ENCODE peak calls at places on chromosomes 1 and 21, in eight cellular contexts. T is AG09309, Q is tibial artery, Z is astrocyte of the spinal cord, S is sigmoid colon, J is kidney epithelial cell, P is upper lobe of left lung, G is fibroblast of mammary gland. W is an unnamed sample.

GRCh38 chr1:25565188-25565591 is 21.8 kb downstream of the LDLRAP1 start:
- DNase-seq in P (no peak), S (no peak), J (no peak), Z (peak), T (no peak), Q (no peak), G (no peak), W (peak)

GRCh38 chr1:210728437-210729149 is 399.9 kb downstream of the HHAT start:
- DNase-seq in Z (no peak), G (no peak), Q (no peak), P (no peak), J (no peak), S (no peak), T (no peak), W (no peak)

GRCh38 chr1:24150228-24151174 is 7.6 kb upstream of the IL22RA1 start:
- DNase-seq in S (peak), Q (peak), J (peak), T (peak), Z (peak), P (peak), G (peak), W (peak)

GRCh38 chr1:33524586-33524985 is 52.1 kb downstream of the ZSCAN20 start:
- DNase-seq in Q (no peak), P (no peak), T (no peak), Z (no peak), S (no peak), J (no peak), G (no peak), W (no peak)

GRCh38 chr1:92538048-92538412 is 51.3 kb upstream of the GFI1 start:
- DNase-seq in T (no peak), S (no peak), P (no peak), J (no peak), Z (peak), Q (no peak), G (peak), W (peak)

GRCh38 chr21:46050651-46051378 is 47.1 kb upstream of the COL6A2 start:
- DNase-seq in S (peak), Z (no peak), J (no peak), P (no peak), Q (no peak), G (no peak), T (no peak), W (no peak)

GRCh38 chr21:17796037-17796403 is 23.1 kb downstream of the C21orf91 start:
- DNase-seq in Z (no peak), P (no peak), Q (no peak), G (no peak), T (no peak), S (no peak), J (no peak), W (no peak)

GRCh38 chr1:97093742-97094141 is 372.2 kb downstream of the PTBP2 start:
- DNase-seq in J (no peak), P (no peak), Q (no peak), G (peak), S (no peak), T (peak), Z (peak), W (no peak)

GRCh38 chr1:58941471-58942289 is 157.8 kb upstream of the JUN start:
- DNase-seq in S (no peak), P (no peak), Z (no peak), G (no peak), Q (no peak), T (no peak), J (no peak), W (peak)

GRCh38 chr1:38526046-38526445 is 333.5 kb downstream of the RRAGC start:
- DNase-seq in Q (no peak), P (no peak), Z (no peak), T (no peak), G (no peak), S (no peak), J (no peak), W (no peak)

GRCh38 chr1:22143065-22143514 is at the start of gene WNT4:
- DNase-seq in G (no peak), P (peak), Z (no peak), T (no peak), Q (no peak), S (no peak), J (no peak), W (peak)

GRCh38 chr1:211420389-211420788 is 71.6 kb downstream of the RD3 start:
- DNase-seq in P (no peak), Z (peak), S (no peak), G (peak), J (no peak), Q (no peak), T (no peak), W (peak)

GRCh38 chr1:20216574-20216973 is 30.3 kb upstream of the PLA2G2C start:
- DNase-seq in G (peak), Z (peak), Q (no peak), T (no peak), S (no peak), J (no peak), P (no peak), W (peak)

GRCh38 chr1:43766818-43767525 is 59.6 kb downstream of the ST3GAL3 start:
- DNase-seq in S (no peak), G (no peak), Z (no peak), Q (no peak), P (no peak), J (no peak), T (no peak), W (peak)

GRCh38 chr1:179929955-179930798 is 24.4 kb upstream of the CEP350 start:
- DNase-seq in Q (no peak), S (no peak), J (no peak), G (no peak), T (no peak), P (no peak), Z (no peak), W (no peak)

GRCh38 chr1:109186704-109187071 is 27.0 kb upstream of the SARS1 start:
- DNase-seq in S (peak), Q (no peak), Z (no peak), G (no peak), T (no peak), J (no peak), P (no peak), W (no peak)

GRCh38 chr1:190226006-190226405 is 251.7 kb downstream of the BRINP3 start:
- DNase-seq in Z (no peak), P (no peak), T (no peak), S (no peak), J (no peak), Q (no peak), G (no peak), W (no peak)

DNA sequence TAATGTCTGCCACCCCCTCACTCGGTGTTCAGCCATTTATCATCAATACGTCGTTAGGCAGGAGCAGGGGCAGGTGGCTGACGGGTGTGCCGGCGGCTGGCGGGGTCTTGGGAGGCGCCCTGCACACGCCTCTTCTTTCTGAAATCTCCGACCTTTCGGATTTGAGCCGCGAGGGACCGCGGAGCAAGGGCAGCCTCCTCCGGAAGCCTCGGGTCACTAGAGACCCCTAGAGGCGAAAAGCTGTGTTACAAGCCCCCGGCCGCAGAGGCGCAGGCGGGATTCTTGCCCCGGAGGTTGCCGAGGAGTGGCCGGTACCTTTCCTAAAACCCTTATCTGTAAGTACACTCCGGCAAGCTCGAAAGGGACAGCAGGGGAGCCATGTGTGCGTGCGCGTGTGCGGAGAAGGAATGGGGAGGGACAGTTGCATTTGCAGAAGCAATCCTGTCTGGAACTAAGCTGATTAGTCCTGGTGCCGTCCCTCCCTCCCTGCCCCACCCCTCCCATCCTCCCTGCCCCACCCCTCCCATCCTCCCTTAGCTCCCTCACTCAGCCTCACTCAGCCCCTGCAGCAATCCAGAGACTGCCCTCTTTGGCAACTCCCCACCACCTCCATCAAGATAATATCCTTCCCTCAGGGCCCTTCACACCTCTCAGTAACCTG is 11.0 kb downstream of the BRINP2 start:
- DNase-seq in G (peak), Q (peak), S (peak), P (peak), T (no peak), J (no peak), Z (peak), W (peak)
- H3K4me3 ChIP-seq in G (peak), Q (no peak), S (no peak), P (no peak), T (no peak), J (no peak), Z (peak), W (no peak)

DNA sequence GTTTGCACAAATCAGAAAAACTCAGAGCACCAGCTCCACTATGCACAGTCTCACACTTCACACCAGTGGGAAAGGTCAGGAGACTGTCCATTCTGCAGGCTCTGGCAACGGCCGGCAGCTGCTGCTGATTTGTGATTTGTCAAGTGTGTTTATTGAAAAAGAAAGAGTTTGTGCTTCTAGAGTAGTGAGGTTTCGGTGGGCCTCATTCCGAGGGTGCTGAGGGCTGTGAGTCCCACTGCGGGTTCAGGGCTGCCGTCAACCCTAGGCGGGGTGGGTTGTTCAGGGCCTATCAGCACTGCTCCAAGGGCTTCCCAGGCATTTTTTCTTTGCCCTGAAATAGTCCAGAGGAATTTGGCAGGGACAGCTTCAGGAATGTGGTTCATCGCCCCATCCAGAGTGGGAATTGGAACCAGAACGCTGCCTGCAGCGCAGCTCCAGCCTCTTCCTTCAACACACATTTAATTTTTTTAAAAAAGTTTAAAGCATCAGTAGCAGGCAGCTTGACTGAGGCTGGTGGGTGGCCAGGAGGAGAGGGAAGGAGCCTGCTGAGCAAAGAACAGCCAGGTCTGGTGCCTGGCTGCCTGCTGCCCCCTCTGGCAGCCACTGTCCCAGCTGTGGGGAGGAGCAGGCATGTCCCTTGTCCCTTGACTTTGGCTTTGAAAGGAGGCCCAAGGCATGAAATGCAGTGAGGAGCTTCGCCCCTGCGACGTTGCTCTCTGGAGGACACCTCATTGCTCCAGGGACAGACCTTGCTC is 19.7 kb downstream of the STUM start:
- DNase-seq in T (no peak), Q (no peak), J (no peak), P (no peak), Z (no peak), S (peak), G (peak), W (no peak)
- TF ChIP-seq CTCF in T (peak), Q (peak), J (peak), P (no peak), Z (peak), S (peak), G (peak), W (peak)

GRCh38 chr1:110951161-110951560 is 12.6 kb downstream of the LRIF1 start:
- DNase-seq in G (no peak), Z (no peak), P (no peak), J (no peak), T (no peak), Q (no peak), S (no peak), W (no peak)

GRCh38 chr1:110952031-110952430 is 11.7 kb downstream of the LRIF1 start:
- DNase-seq in Z (no peak), G (no peak), J (no peak), T (no peak), Q (no peak), P (no peak), S (no peak), W (no peak)

GRCh38 chr1:110945626-110946025 is 18.1 kb downstream of the LRIF1 start:
- DNase-seq in Z (no peak), S (no peak), T (no peak), Q (no peak), P (no peak), G (no peak), J (no peak), W (no peak)

GRCh38 chr1:110944806-110945205 is 18.9 kb downstream of the LRIF1 start:
- DNase-seq in J (no peak), P (no peak), G (no peak), Q (no peak), S (no peak), T (no peak), Z (no peak), W (no peak)

DNA sequence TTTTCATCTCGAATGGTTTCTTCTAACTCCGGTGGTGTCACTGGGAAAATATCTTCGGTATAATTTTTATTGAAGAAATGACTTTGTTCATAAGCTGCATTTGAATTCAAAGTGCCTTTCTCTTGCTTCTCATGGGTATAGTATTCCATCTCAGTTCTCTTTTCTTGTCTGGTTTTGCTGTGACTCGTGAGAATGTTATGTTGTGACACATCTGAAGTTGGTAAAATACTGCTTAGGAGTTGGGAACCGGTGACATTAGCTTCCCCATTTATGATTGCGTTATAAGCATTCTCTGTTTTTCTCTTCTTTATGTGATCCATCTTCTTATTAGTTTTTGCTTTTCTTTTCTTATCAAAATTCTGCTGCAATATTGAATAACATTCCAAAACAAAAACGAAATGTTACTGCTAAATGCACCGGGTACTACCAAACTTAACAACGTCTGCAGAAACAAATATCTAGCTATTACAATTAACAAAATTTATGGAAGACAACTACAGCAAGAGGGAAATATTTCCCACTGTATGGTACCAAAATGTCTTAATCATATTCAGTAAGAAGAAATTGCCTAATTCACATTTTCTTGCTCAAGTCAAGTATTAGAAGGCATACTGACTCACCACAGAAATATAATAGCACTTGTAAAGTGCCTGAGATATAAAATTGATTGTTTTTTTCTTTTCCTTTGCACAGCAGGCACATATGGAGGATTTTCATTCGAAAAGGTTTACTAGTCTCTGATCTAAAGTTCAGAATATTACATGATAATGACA is 15.5 kb downstream of the LRIF1 start:
- DNase-seq in G (peak), Q (no peak), Z (peak), P (no peak), S (no peak), T (no peak), J (no peak), W (no peak)
- H3K4me3 ChIP-seq in G (no peak), Q (no peak), Z (no peak), P (no peak), S (no peak), T (no peak), J (no peak), W (no peak)

DNA sequence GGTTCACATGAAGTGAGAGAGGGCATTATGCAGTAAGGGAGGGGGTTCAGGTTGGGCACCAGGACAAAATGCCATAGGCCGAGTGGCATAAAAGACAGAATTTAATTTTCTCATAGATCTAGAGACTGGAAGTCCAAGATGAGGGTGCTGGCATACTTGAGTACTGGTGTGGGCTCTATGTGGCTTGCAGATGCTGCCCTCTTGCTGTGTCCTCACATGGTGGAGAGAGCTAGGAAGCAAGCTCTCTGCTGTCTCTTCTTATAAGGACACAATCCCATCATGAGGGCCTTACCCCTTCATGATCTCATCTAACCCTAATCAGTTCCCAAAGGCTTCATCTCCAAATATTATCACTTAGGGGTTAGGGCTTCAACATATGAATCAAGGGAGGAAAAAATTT is 64.6 kb downstream of the PLPPR5 start:
- DNase-seq in T (no peak), G (peak), P (no peak), Z (no peak), J (no peak), Q (no peak), S (no peak), W (no peak)
- TF ChIP-seq CTCF in T (no peak), G (no peak), P (no peak), Z (no peak), J (no peak), Q (no peak), S (no peak), W (no peak)

DNA sequence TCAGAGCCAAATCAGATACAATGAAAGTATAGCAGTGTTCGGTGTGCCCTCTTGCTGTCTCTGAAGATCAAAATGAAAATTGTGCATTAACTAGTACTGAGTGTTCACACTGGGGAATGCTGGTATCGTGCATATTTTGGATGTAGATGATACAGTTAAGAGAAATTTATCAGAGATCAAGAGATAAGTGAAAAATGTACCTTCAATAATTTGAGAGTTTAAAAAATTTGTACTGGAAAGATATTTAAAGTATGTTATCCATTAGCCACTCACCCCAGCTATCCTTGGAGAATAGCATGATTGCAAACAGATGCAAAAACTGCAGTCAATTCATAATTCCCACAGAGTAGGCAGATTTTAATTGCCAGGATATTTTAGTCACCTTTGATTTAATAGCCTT is 56.4 kb downstream of the GREM2 start:
- DNase-seq in P (no peak), J (no peak), G (peak), Z (no peak), Q (no peak), T (no peak), S (no peak), W (no peak)
- H3K4me3 ChIP-seq in P (no peak), J (no peak), G (no peak), Z (no peak), Q (no peak), T (no peak), S (no peak), W (no peak)

GRCh38 chr1:35857830-35858229 is 25.2 kb upstream of the AGO1 start:
- DNase-seq in Q (no peak), J (no peak), Z (peak), P (no peak), S (no peak), G (peak), T (no peak), W (peak)

GRCh38 chr1:35851175-35851869 is 31.7 kb upstream of the AGO1 start:
- DNase-seq in S (no peak), Q (no peak), P (no peak), Z (peak), J (no peak), G (peak), T (peak), W (no peak)

GRCh38 chr1:35852241-35852640 is 30.8 kb upstream of the AGO1 start:
- DNase-seq in G (no peak), J (no peak), T (no peak), S (no peak), Q (no peak), Z (no peak), P (no peak), W (no peak)

GRCh38 chr1:35856964-35857363 is 26.0 kb upstream of the AGO1 start:
- DNase-seq in J (no peak), G (no peak), P (no peak), Q (no peak), Z (no peak), T (no peak), S (no peak), W (no peak)

DNA sequence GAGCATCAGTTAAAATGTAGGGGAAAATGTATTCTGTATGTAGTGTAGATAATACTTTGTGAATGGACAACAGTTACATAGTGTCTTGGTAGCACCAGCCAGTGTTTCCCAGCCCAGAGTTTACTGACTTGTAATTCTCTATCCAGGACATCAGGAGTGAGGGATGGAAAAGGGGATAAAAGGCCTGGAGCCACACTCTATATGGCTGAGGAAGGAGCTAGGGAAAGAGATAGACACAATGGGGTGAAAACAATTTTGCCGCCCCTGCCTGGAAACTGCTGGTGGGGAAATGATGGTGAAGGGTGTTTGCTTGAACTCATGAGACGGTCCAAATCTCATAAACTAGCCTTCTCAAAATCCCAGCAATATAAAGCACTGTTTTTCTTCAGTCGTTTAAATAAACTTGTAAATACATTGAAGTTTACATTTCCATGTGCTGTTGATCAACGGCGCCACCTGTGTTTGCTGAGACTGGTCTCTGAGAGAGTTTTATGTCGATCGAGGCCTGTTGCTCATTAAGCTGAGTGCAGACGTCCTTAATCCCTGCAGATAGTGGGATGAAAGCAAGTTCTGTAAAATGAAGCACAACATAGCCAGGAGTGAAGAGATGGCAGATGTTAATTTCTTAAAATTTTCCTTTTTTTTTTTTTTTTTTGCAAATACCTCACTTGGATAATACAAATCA is 27.9 kb upstream of the AGO1 start:
- DNase-seq in G (no peak), J (no peak), P (no peak), T (no peak), S (no peak), Q (no peak), Z (no peak), W (no peak)
- TF ChIP-seq CTCF in G (no peak), J (no peak), P (no peak), T (no peak), S (no peak), Q (no peak), Z (no peak), W (no peak)

GRCh38 chr1:46204406-46204742 is 1.2 kb downstream of the LURAP1 start:
- DNase-seq in J (no peak), G (no peak), Z (no peak), S (peak), P (no peak), Q (peak), T (no peak), W (no peak)
- H3K4me3 ChIP-seq in J (peak), G (peak), Z (no peak), S (peak), P (peak), Q (peak), T (peak), W (no peak)

GRCh38 chr1:47104816-47105215 is 32.4 kb upstream of the CYP4A22 start:
- DNase-seq in Q (no peak), T (no peak), Z (no peak), J (no peak), S (no peak), G (no peak), P (no peak), W (no peak)
- TF ChIP-seq CTCF in Q (no peak), T (no peak), Z (no peak), J (no peak), S (no peak), G (no peak), P (no peak), W (no peak)